ENCODE peak calls at places on chromosomes 5 and 9, in ten cellular contexts. One of them, this sample, is unnamed.

GRCh38 chr5:109852371-109853160 is 162.8 kb downstream of the MAN2A1 start:
- DNase-seq in left cardiac atrium: no peak
- DNase-seq in transverse colon: no peak
- DNase-seq in tibial nerve: no peak
- DNase-seq in posterior vena cava: no peak
- DNase-seq in COR-L47: no peak
- DNase-seq in non-pigmented ciliary epithelial cell: no peak
- DNase-seq in cardiac fibroblast: peak
- DNase-seq in amniotic stem cell: no peak
- DNase-seq in fibroblast of pulmonary artery: no peak
- DNase-seq in this sample: no peak

GRCh38 chr9:121463026-121463827 is 36.4 kb downstream of the GGTA1 start:
- DNase-seq in tibial nerve: peak
- DNase-seq in left cardiac atrium: peak
- DNase-seq in transverse colon: peak
- DNase-seq in amniotic stem cell: no peak
- DNase-seq in cardiac fibroblast: peak
- DNase-seq in non-pigmented ciliary epithelial cell: no peak
- DNase-seq in posterior vena cava: peak
- DNase-seq in fibroblast of pulmonary artery: peak
- DNase-seq in COR-L47: no peak
- DNase-seq in this sample: no peak

GRCh38 chr5:146440348-146440747 is 6.8 kb upstream of the TCERG1 start:
- DNase-seq in posterior vena cava: no peak
- DNase-seq in fibroblast of pulmonary artery: no peak
- DNase-seq in non-pigmented ciliary epithelial cell: no peak
- DNase-seq in COR-L47: no peak
- DNase-seq in left cardiac atrium: no peak
- DNase-seq in amniotic stem cell: no peak
- DNase-seq in tibial nerve: no peak
- DNase-seq in cardiac fibroblast: no peak
- DNase-seq in transverse colon: no peak
- DNase-seq in this sample: no peak

GRCh38 chr5:134427540-134428041 is 15.9 kb upstream of the CDKN2AIPNL start:
- DNase-seq in fibroblast of pulmonary artery: no peak
- DNase-seq in left cardiac atrium: no peak
- DNase-seq in cardiac fibroblast: no peak
- DNase-seq in transverse colon: no peak
- DNase-seq in tibial nerve: no peak
- DNase-seq in amniotic stem cell: no peak
- DNase-seq in COR-L47: no peak
- DNase-seq in non-pigmented ciliary epithelial cell: no peak
- DNase-seq in posterior vena cava: no peak
- DNase-seq in this sample: no peak

GRCh38 chr5:181195249-181195761 is 9.7 kb downstream of the TRIM7 start:
- DNase-seq in COR-L47: no peak
- DNase-seq in non-pigmented ciliary epithelial cell: no peak
- DNase-seq in cardiac fibroblast: no peak
- DNase-seq in left cardiac atrium: peak
- DNase-seq in fibroblast of pulmonary artery: no peak
- DNase-seq in transverse colon: no peak
- DNase-seq in tibial nerve: no peak
- DNase-seq in amniotic stem cell: no peak
- DNase-seq in posterior vena cava: peak
- DNase-seq in this sample: no peak

GRCh38 chr9:107819772-107820171 is 330.2 kb upstream of the KLF4 start:
- DNase-seq in cardiac fibroblast: no peak
- DNase-seq in amniotic stem cell: no peak
- DNase-seq in non-pigmented ciliary epithelial cell: no peak
- DNase-seq in tibial nerve: no peak
- DNase-seq in posterior vena cava: no peak
- DNase-seq in COR-L47: peak
- DNase-seq in transverse colon: peak
- DNase-seq in left cardiac atrium: no peak
- DNase-seq in fibroblast of pulmonary artery: no peak
- DNase-seq in this sample: no peak

GRCh38 chr9:98869866-98870265 is 62.4 kb downstream of the GALNT12 start:
- DNase-seq in left cardiac atrium: no peak
- DNase-seq in COR-L47: no peak
- DNase-seq in tibial nerve: no peak
- DNase-seq in posterior vena cava: no peak
- DNase-seq in cardiac fibroblast: no peak
- DNase-seq in non-pigmented ciliary epithelial cell: no peak
- DNase-seq in amniotic stem cell: no peak
- DNase-seq in transverse colon: no peak
- DNase-seq in fibroblast of pulmonary artery: no peak
- DNase-seq in this sample: no peak

GRCh38 chr9:127667906-127668305 is 38.9 kb upstream of the CFAP157 start:
- DNase-seq in tibial nerve: no peak
- DNase-seq in left cardiac atrium: no peak
- DNase-seq in transverse colon: no peak
- DNase-seq in amniotic stem cell: no peak
- DNase-seq in fibroblast of pulmonary artery: no peak
- DNase-seq in non-pigmented ciliary epithelial cell: no peak
- DNase-seq in cardiac fibroblast: no peak
- DNase-seq in COR-L47: no peak
- DNase-seq in posterior vena cava: no peak
- DNase-seq in this sample: no peak

GRCh38 chr9:112751059-112751795 is 667 bp downstream of the SNX30 start:
- DNase-seq in amniotic stem cell: no peak
- DNase-seq in fibroblast of pulmonary artery: peak
- DNase-seq in non-pigmented ciliary epithelial cell: no peak
- DNase-seq in cardiac fibroblast: peak
- DNase-seq in left cardiac atrium: peak
- DNase-seq in COR-L47: peak
- DNase-seq in tibial nerve: no peak
- DNase-seq in posterior vena cava: peak
- DNase-seq in transverse colon: peak
- DNase-seq in this sample: peak

GRCh38 chr5:174329738-174330137 is 284.2 kb downstream of the NSG2 start:
- DNase-seq in posterior vena cava: no peak
- DNase-seq in transverse colon: no peak
- DNase-seq in amniotic stem cell: no peak
- DNase-seq in COR-L47: no peak
- DNase-seq in fibroblast of pulmonary artery: no peak
- DNase-seq in tibial nerve: no peak
- DNase-seq in left cardiac atrium: no peak
- DNase-seq in non-pigmented ciliary epithelial cell: no peak
- DNase-seq in cardiac fibroblast: no peak
- DNase-seq in this sample: no peak

GRCh38 chr9:34256104-34256503 is 73.0 kb downstream of the KIF24 start:
- DNase-seq in posterior vena cava: no peak
- DNase-seq in non-pigmented ciliary epithelial cell: no peak
- DNase-seq in cardiac fibroblast: no peak
- DNase-seq in transverse colon: no peak
- DNase-seq in left cardiac atrium: no peak
- DNase-seq in tibial nerve: no peak
- DNase-seq in fibroblast of pulmonary artery: no peak
- DNase-seq in COR-L47: no peak
- DNase-seq in amniotic stem cell: no peak
- DNase-seq in this sample: no peak

GRCh38 chr5:69007086-69007672 is 86.6 kb upstream of the SLC30A5 start:
- DNase-seq in posterior vena cava: no peak
- DNase-seq in COR-L47: no peak
- DNase-seq in tibial nerve: no peak
- DNase-seq in transverse colon: no peak
- DNase-seq in non-pigmented ciliary epithelial cell: no peak
- DNase-seq in amniotic stem cell: no peak
- DNase-seq in left cardiac atrium: no peak
- DNase-seq in fibroblast of pulmonary artery: no peak
- DNase-seq in cardiac fibroblast: no peak
- DNase-seq in this sample: no peak

GRCh38 chr5:172149073-172149472 is 39.0 kb downstream of the STK10 start:
- DNase-seq in posterior vena cava: peak
- DNase-seq in non-pigmented ciliary epithelial cell: peak
- DNase-seq in fibroblast of pulmonary artery: peak
- DNase-seq in tibial nerve: no peak
- DNase-seq in cardiac fibroblast: peak
- DNase-seq in transverse colon: no peak
- DNase-seq in left cardiac atrium: no peak
- DNase-seq in COR-L47: no peak
- DNase-seq in amniotic stem cell: no peak
- DNase-seq in this sample: no peak

GRCh38 chr5:132501961-132502931 is 11.7 kb upstream of the IRF1 start:
- DNase-seq in tibial nerve: no peak
- DNase-seq in left cardiac atrium: no peak
- DNase-seq in cardiac fibroblast: peak
- DNase-seq in transverse colon: peak
- DNase-seq in amniotic stem cell: no peak
- DNase-seq in fibroblast of pulmonary artery: no peak
- DNase-seq in non-pigmented ciliary epithelial cell: no peak
- DNase-seq in COR-L47: no peak
- DNase-seq in posterior vena cava: no peak
- DNase-seq in this sample: no peak

GRCh38 chr9:135096408-135096885 is 9.0 kb downstream of the OLFM1 start:
- DNase-seq in left cardiac atrium: no peak
- DNase-seq in non-pigmented ciliary epithelial cell: no peak
- DNase-seq in amniotic stem cell: no peak
- DNase-seq in posterior vena cava: no peak
- DNase-seq in transverse colon: no peak
- DNase-seq in fibroblast of pulmonary artery: no peak
- DNase-seq in tibial nerve: no peak
- DNase-seq in COR-L47: no peak
- DNase-seq in cardiac fibroblast: no peak
- DNase-seq in this sample: no peak

GRCh38 chr9:21796768-21797167 is 5.7 kb upstream of the MTAP start:
- DNase-seq in left cardiac atrium: no peak
- DNase-seq in non-pigmented ciliary epithelial cell: no peak
- DNase-seq in amniotic stem cell: peak
- DNase-seq in transverse colon: no peak
- DNase-seq in fibroblast of pulmonary artery: peak
- DNase-seq in posterior vena cava: no peak
- DNase-seq in cardiac fibroblast: peak
- DNase-seq in COR-L47: no peak
- DNase-seq in tibial nerve: no peak
- DNase-seq in this sample: no peak

GRCh38 chr5:174789596-174789995 is 65.2 kb downstream of the MSX2 start:
- DNase-seq in COR-L47: no peak
- DNase-seq in tibial nerve: no peak
- DNase-seq in posterior vena cava: no peak
- DNase-seq in amniotic stem cell: no peak
- DNase-seq in fibroblast of pulmonary artery: no peak
- DNase-seq in left cardiac atrium: no peak
- DNase-seq in non-pigmented ciliary epithelial cell: no peak
- DNase-seq in transverse colon: no peak
- DNase-seq in cardiac fibroblast: no peak
- DNase-seq in this sample: no peak

GRCh38 chr9:128162215-128163026 is 2.4 kb downstream of the BBLN start:
- DNase-seq in tibial nerve: no peak
- DNase-seq in amniotic stem cell: no peak
- DNase-seq in left cardiac atrium: peak
- DNase-seq in fibroblast of pulmonary artery: peak
- DNase-seq in COR-L47: no peak
- DNase-seq in transverse colon: no peak
- DNase-seq in non-pigmented ciliary epithelial cell: no peak
- DNase-seq in posterior vena cava: no peak
- DNase-seq in cardiac fibroblast: peak
- DNase-seq in this sample: no peak

GRCh38 chr9:5388026-5388806 is 48.5 kb upstream of the RLN1 start:
- DNase-seq in cardiac fibroblast: peak
- DNase-seq in fibroblast of pulmonary artery: peak
- DNase-seq in tibial nerve: no peak
- DNase-seq in COR-L47: no peak
- DNase-seq in amniotic stem cell: no peak
- DNase-seq in left cardiac atrium: no peak
- DNase-seq in transverse colon: no peak
- DNase-seq in non-pigmented ciliary epithelial cell: no peak
- DNase-seq in posterior vena cava: no peak
- DNase-seq in this sample: no peak

GRCh38 chr5:2726366-2726765 is 25.1 kb downstream of the IRX2 start:
- DNase-seq in transverse colon: no peak
- DNase-seq in amniotic stem cell: no peak
- DNase-seq in left cardiac atrium: no peak
- DNase-seq in cardiac fibroblast: no peak
- DNase-seq in COR-L47: no peak
- DNase-seq in tibial nerve: no peak
- DNase-seq in non-pigmented ciliary epithelial cell: no peak
- DNase-seq in fibroblast of pulmonary artery: no peak
- DNase-seq in posterior vena cava: no peak
- DNase-seq in this sample: no peak

GRCh38 chr9:129172816-129173215 is 5.2 kb downstream of the IER5L start:
- DNase-seq in COR-L47: no peak
- DNase-seq in transverse colon: no peak
- DNase-seq in posterior vena cava: no peak
- DNase-seq in left cardiac atrium: no peak
- DNase-seq in non-pigmented ciliary epithelial cell: no peak
- DNase-seq in amniotic stem cell: no peak
- DNase-seq in tibial nerve: no peak
- DNase-seq in fibroblast of pulmonary artery: no peak
- DNase-seq in cardiac fibroblast: no peak
- DNase-seq in this sample: no peak

GRCh38 chr9:136399176-136400037 is 563 bp downstream of the SNAPC4 start:
- DNase-seq in cardiac fibroblast: peak
- DNase-seq in posterior vena cava: no peak
- DNase-seq in left cardiac atrium: no peak
- DNase-seq in amniotic stem cell: no peak
- DNase-seq in transverse colon: no peak
- DNase-seq in fibroblast of pulmonary artery: peak
- DNase-seq in COR-L47: peak
- DNase-seq in tibial nerve: no peak
- DNase-seq in non-pigmented ciliary epithelial cell: no peak
- DNase-seq in this sample: no peak

GRCh38 chr5:59423021-59423420 is 470.5 kb downstream of the PDE4D start:
- DNase-seq in amniotic stem cell: no peak
- DNase-seq in left cardiac atrium: no peak
- DNase-seq in non-pigmented ciliary epithelial cell: no peak
- DNase-seq in tibial nerve: no peak
- DNase-seq in COR-L47: no peak
- DNase-seq in posterior vena cava: no peak
- DNase-seq in transverse colon: no peak
- DNase-seq in fibroblast of pulmonary artery: peak
- DNase-seq in cardiac fibroblast: peak
- DNase-seq in this sample: no peak

This sample was measured in naive thymus-derived CD4-positive, alpha-beta T cell.